ENCODE peak calls at places on chromosomes 3 and 15, in six cellular contexts. One of them, this sample, is unnamed.

GRCh38 chr3:112770026-112770626 is 76.5 kb downstream of the CD200R1L start:
- DNase-seq in left ventricle myocardium inferior: peak
- DNase-seq in heart right ventricle: peak
- DNase-seq in right cardiac atrium: peak
- DNase-seq in gastrocnemius medialis: no peak
- DNase-seq in breast epithelium: no peak
- DNase-seq in this sample: no peak

GRCh38 chr15:47507221-47507985 is 209.9 kb upstream of the SEMA6D start:
- DNase-seq in heart right ventricle: no peak
- DNase-seq in gastrocnemius medialis: no peak
- DNase-seq in left ventricle myocardium inferior: no peak
- DNase-seq in right cardiac atrium: no peak
- DNase-seq in breast epithelium: no peak
- DNase-seq in this sample: peak

GRCh38 chr15:54681578-54681977 is 515.2 kb downstream of the RSL24D1 start:
- DNase-seq in breast epithelium: no peak
- DNase-seq in right cardiac atrium: no peak
- DNase-seq in gastrocnemius medialis: no peak
- DNase-seq in heart right ventricle: no peak
- DNase-seq in left ventricle myocardium inferior: no peak
- DNase-seq in this sample: no peak

GRCh38 chr3:53763353-53763752 is 82.9 kb downstream of the CHDH start:
- DNase-seq in left ventricle myocardium inferior: no peak
- DNase-seq in heart right ventricle: no peak
- DNase-seq in gastrocnemius medialis: no peak
- DNase-seq in breast epithelium: no peak
- DNase-seq in right cardiac atrium: no peak
- DNase-seq in this sample: no peak

GRCh38 chr3:107981471-107982111 is 109.2 kb downstream of the CD47 start:
- DNase-seq in heart right ventricle: peak
- DNase-seq in right cardiac atrium: peak
- DNase-seq in breast epithelium: no peak
- DNase-seq in gastrocnemius medialis: no peak
- DNase-seq in left ventricle myocardium inferior: peak
- DNase-seq in this sample: peak

GRCh38 chr3:94063497-94064119 is 747 bp downstream of the NSUN3 start:
- DNase-seq in right cardiac atrium: no peak
- DNase-seq in left ventricle myocardium inferior: no peak
- DNase-seq in gastrocnemius medialis: no peak
- DNase-seq in breast epithelium: no peak
- DNase-seq in heart right ventricle: no peak
- DNase-seq in this sample: no peak

GRCh38 chr3:55968331-55968730 is 481.2 kb upstream of the WNT5A start:
- DNase-seq in gastrocnemius medialis: no peak
- DNase-seq in left ventricle myocardium inferior: no peak
- DNase-seq in right cardiac atrium: no peak
- DNase-seq in heart right ventricle: no peak
- DNase-seq in breast epithelium: no peak
- DNase-seq in this sample: no peak

GRCh38 chr3:171230857-171231256 is 204.3 kb upstream of the SLC2A2 start:
- DNase-seq in right cardiac atrium: peak
- DNase-seq in left ventricle myocardium inferior: no peak
- DNase-seq in heart right ventricle: no peak
- DNase-seq in breast epithelium: no peak
- DNase-seq in gastrocnemius medialis: no peak
- DNase-seq in this sample: no peak

GRCh38 chr3:37198996-37199395 is 24.6 kb upstream of the LRRFIP2 start:
- DNase-seq in left ventricle myocardium inferior: no peak
- DNase-seq in breast epithelium: no peak
- DNase-seq in right cardiac atrium: no peak
- DNase-seq in heart right ventricle: no peak
- DNase-seq in gastrocnemius medialis: no peak
- DNase-seq in this sample: no peak

GRCh38 chr15:52295421-52295991 is at the start of gene MYO5C:
- DNase-seq in breast epithelium: peak
- DNase-seq in left ventricle myocardium inferior: peak
- DNase-seq in right cardiac atrium: peak
- DNase-seq in heart right ventricle: peak
- DNase-seq in gastrocnemius medialis: peak
- DNase-seq in this sample: no peak

GRCh38 chr3:45273681-45274515 is 47.8 kb upstream of the TMEM158 start:
- DNase-seq in heart right ventricle: no peak
- DNase-seq in breast epithelium: no peak
- DNase-seq in left ventricle myocardium inferior: no peak
- DNase-seq in right cardiac atrium: no peak
- DNase-seq in gastrocnemius medialis: no peak
- DNase-seq in this sample: no peak

GRCh38 chr3:184316792-184317191 is 2.4 kb downstream of the EIF4G1 start:
- DNase-seq in gastrocnemius medialis: no peak
- DNase-seq in right cardiac atrium: no peak
- DNase-seq in left ventricle myocardium inferior: no peak
- DNase-seq in heart right ventricle: no peak
- DNase-seq in breast epithelium: no peak
- DNase-seq in this sample: no peak

GRCh38 chr3:192920406-192920805 is 2.8 kb upstream of the MB21D2 start:
- DNase-seq in heart right ventricle: no peak
- DNase-seq in left ventricle myocardium inferior: no peak
- DNase-seq in right cardiac atrium: no peak
- DNase-seq in breast epithelium: no peak
- DNase-seq in gastrocnemius medialis: no peak
- DNase-seq in this sample: no peak

GRCh38 chr3:182469086-182469485 is 324.2 kb upstream of the ATP11B start:
- DNase-seq in right cardiac atrium: no peak
- DNase-seq in breast epithelium: no peak
- DNase-seq in gastrocnemius medialis: no peak
- DNase-seq in heart right ventricle: no peak
- DNase-seq in left ventricle myocardium inferior: no peak
- DNase-seq in this sample: no peak

GRCh38 chr15:23416349-23417276 is 30.4 kb downstream of the GOLGA6L2 start:
- DNase-seq in gastrocnemius medialis: no peak
- DNase-seq in right cardiac atrium: no peak
- DNase-seq in breast epithelium: peak
- DNase-seq in heart right ventricle: no peak
- DNase-seq in left ventricle myocardium inferior: no peak
- DNase-seq in this sample: no peak

DNA sequence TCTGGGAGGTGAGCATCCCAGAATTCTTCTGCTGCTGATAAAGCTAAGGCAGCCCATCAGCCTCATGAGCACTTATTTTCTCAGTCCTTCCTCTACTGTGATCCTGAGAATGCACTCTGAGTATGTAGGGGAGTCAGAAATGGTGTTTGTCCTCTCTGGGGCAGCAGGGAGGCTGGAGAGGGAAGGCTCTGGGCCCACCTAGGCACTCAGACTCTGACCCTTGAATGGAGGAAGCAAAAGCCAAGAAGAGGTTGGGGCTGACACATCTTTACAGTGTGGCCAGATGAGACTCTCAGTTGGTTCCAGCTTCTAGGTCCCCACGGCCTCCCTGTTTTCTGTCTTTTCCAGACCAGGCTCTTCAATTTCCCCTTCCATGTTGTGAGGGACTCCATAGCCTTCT is 36.1 kb upstream of the BLM start:
- DNase-seq in right cardiac atrium: no peak
- DNase-seq in heart right ventricle: no peak
- DNase-seq in left ventricle myocardium inferior: no peak
- DNase-seq in gastrocnemius medialis: no peak
- DNase-seq in breast epithelium: no peak
- DNase-seq in this sample: no peak
- H3K27ac ChIP-seq in right cardiac atrium: no peak
- H3K27ac ChIP-seq in heart right ventricle: no peak
- H3K27ac ChIP-seq in left ventricle myocardium inferior: peak
- H3K27ac ChIP-seq in gastrocnemius medialis: peak
- H3K27ac ChIP-seq in breast epithelium: peak
- H3K27ac ChIP-seq in this sample: no peak

DNA sequence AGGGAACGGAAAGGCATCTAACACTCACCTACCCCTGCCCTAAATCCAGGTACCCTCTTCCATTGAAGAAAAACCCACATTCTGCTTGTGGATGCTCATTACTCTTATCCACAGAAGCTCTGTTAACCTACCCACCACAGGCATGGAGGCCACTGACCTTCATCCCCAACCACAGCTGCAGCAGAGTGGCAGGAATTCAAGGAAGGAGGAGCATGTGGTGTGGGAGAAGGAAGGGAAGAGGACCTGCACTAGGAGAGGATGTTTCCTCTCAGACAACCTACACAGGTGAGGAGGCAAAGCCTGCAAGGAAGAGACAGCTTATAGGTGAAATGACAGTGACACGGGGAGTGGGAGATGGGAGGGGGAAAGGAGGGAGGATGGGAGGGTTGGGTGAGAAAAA is 192.5 kb upstream of the TSC22D2 start:
- DNase-seq in gastrocnemius medialis: no peak
- DNase-seq in right cardiac atrium: no peak
- DNase-seq in heart right ventricle: no peak
- DNase-seq in breast epithelium: no peak
- DNase-seq in left ventricle myocardium inferior: no peak
- DNase-seq in this sample: no peak
- H3K27ac ChIP-seq in gastrocnemius medialis: peak
- H3K27ac ChIP-seq in right cardiac atrium: no peak
- H3K27ac ChIP-seq in heart right ventricle: no peak
- H3K27ac ChIP-seq in breast epithelium: peak
- H3K27ac ChIP-seq in left ventricle myocardium inferior: peak
- H3K27ac ChIP-seq in this sample: no peak

DNA sequence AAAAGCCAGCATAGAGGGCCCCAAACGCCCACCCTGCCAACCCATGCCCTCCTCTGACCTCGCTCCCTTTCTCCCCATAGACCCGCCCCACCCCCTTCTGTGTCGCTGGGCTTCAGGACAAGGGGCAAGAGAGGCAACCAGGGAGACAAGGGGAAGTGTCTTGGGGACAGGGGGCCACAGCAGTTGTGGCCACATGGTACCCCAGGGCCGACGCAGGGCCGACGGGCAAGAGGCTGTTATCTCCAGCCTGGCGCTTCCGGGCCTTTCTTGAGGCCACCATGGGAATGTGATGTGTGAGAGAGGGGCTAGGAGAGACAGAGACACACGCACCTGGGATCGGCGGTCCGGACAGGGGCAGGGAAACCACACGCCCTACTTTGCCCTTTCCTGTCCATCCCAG is 3.4 kb upstream of the HAPLN3 start:
- DNase-seq in breast epithelium: no peak
- DNase-seq in heart right ventricle: no peak
- DNase-seq in left ventricle myocardium inferior: no peak
- DNase-seq in gastrocnemius medialis: no peak
- DNase-seq in right cardiac atrium: no peak
- DNase-seq in this sample: no peak
- H3K27ac ChIP-seq in breast epithelium: peak
- H3K27ac ChIP-seq in heart right ventricle: peak
- H3K27ac ChIP-seq in left ventricle myocardium inferior: peak
- H3K27ac ChIP-seq in gastrocnemius medialis: peak
- H3K27ac ChIP-seq in right cardiac atrium: no peak
- H3K27ac ChIP-seq in this sample: no peak

GRCh38 chr15:71781965-71782265 is 28.4 kb upstream of the NR2E3 start:
- DNase-seq in heart right ventricle: no peak
- DNase-seq in right cardiac atrium: no peak
- DNase-seq in breast epithelium: no peak
- DNase-seq in left ventricle myocardium inferior: no peak
- DNase-seq in gastrocnemius medialis: no peak
- DNase-seq in this sample: no peak
- H3K27ac ChIP-seq in heart right ventricle: no peak
- H3K27ac ChIP-seq in right cardiac atrium: no peak
- H3K27ac ChIP-seq in breast epithelium: no peak
- H3K27ac ChIP-seq in left ventricle myocardium inferior: no peak
- H3K27ac ChIP-seq in gastrocnemius medialis: no peak
- H3K27ac ChIP-seq in this sample: no peak

DNA sequence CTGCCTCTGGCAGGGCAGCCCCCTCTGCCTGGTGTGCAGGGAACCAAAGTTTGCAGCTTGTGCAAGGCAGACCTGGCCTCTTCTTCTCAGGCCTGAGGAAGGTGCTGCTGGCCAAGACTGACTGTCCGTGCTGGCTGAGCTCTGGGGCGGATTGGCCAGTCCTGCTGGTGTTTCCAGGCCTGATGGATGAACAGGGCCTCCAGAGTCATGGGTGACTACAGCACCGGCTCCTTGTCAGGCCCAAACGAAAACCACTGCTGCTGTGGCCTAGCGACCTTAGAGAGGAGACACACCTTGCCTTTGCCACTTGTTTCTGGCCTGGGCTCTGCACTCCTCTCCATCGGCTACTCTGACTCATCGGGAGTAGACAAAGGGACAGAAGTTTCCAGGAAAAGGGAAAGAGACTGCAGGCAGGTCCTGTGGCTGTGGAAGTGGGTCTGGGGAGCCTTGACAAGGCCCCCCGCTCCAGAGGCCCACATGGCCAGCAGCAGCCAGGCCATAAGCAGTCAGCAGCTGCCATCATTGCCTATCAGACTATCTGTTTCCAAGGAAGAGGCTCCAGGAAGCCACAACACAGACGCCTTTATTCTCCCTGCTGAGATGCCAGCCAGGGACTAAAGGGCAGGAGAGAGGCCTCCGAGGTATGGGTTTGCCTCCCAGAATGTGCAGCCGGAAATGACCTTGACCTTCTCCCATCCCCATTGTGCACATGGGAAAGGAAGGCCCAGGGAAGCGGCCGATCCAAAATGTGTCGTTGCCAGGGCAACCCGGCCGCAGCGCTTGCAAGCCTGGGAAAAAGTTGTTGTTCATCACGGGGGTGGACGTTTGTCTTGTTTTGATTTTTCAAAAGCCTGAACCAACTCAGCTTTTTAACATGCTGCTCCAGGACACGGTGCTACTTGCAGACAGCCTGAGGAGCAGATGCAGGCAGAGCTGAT is 160.5 kb downstream of the CHSY1 start:
- DNase-seq in breast epithelium: no peak
- DNase-seq in left ventricle myocardium inferior: peak
- DNase-seq in right cardiac atrium: peak
- DNase-seq in gastrocnemius medialis: no peak
- DNase-seq in heart right ventricle: peak
- DNase-seq in this sample: no peak
- H3K27ac ChIP-seq in breast epithelium: peak
- H3K27ac ChIP-seq in left ventricle myocardium inferior: peak
- H3K27ac ChIP-seq in right cardiac atrium: peak
- H3K27ac ChIP-seq in gastrocnemius medialis: no peak
- H3K27ac ChIP-seq in heart right ventricle: peak
- H3K27ac ChIP-seq in this sample: no peak

This sample was measured in substantia nigra.